ENCODE peak calls at places on chromosomes 12 and 14, in six cellular contexts. One of them, this sample, is unnamed.
A peak's percentile ranks its signal among the peaks of the same experiment; 100 is the strongest.

GRCh38 chr14:58488550-58488949 is 61.0 kb downstream of the KIAA0586 start:
- DNase-seq in brain microvascular endothelial cell: peak; percentile 49
- DNase-seq in PC-9: no peak
- DNase-seq in mucosa of descending colon: no peak
- DNase-seq in foreskin fibroblast: peak; percentile 48
- DNase-seq in lung: no peak
- DNase-seq in this sample: peak; percentile 11

GRCh38 chr14:92922883-92923743 is at the start of gene CHGA:
- DNase-seq in brain microvascular endothelial cell: peak; percentile 10
- DNase-seq in PC-9: peak; percentile 17
- DNase-seq in mucosa of descending colon: no peak
- DNase-seq in foreskin fibroblast: peak; percentile 70
- DNase-seq in lung: peak; percentile 35
- DNase-seq in this sample: peak; percentile 29

GRCh38 chr14:55446127-55446736 is 5.8 kb upstream of the TBPL2 start:
- DNase-seq in brain microvascular endothelial cell: peak; percentile 76
- DNase-seq in PC-9: peak; percentile 49
- DNase-seq in mucosa of descending colon: no peak
- DNase-seq in foreskin fibroblast: peak; percentile 89
- DNase-seq in lung: peak; percentile 65
- DNase-seq in this sample: peak; percentile 91

GRCh38 chr14:94320243-94320642 is 2.9 kb downstream of the SERPINA6 start:
- DNase-seq in brain microvascular endothelial cell: no peak
- DNase-seq in PC-9: no peak
- DNase-seq in mucosa of descending colon: no peak
- DNase-seq in foreskin fibroblast: no peak
- DNase-seq in lung: no peak
- DNase-seq in this sample: no peak

GRCh38 chr14:101738921-101739320 is 22.6 kb upstream of the PPP2R5C start:
- DNase-seq in brain microvascular endothelial cell: no peak
- DNase-seq in PC-9: no peak
- DNase-seq in mucosa of descending colon: no peak
- DNase-seq in foreskin fibroblast: no peak
- DNase-seq in lung: no peak
- DNase-seq in this sample: no peak

GRCh38 chr12:43285248-43285647 is 266.8 kb downstream of the ADAMTS20 start:
- DNase-seq in brain microvascular endothelial cell: peak; percentile 91
- DNase-seq in PC-9: no peak
- DNase-seq in mucosa of descending colon: no peak
- DNase-seq in foreskin fibroblast: peak; percentile 95
- DNase-seq in lung: no peak
- DNase-seq in this sample: peak; percentile 93

GRCh38 chr14:25003537-25003936 is 46.4 kb downstream of the STXBP6 start:
- DNase-seq in brain microvascular endothelial cell: peak; percentile 4
- DNase-seq in PC-9: no peak
- DNase-seq in mucosa of descending colon: no peak
- DNase-seq in foreskin fibroblast: peak; percentile 55
- DNase-seq in lung: no peak
- DNase-seq in this sample: peak; percentile 64

GRCh38 chr12:64450711-64451486 is 1.0 kb upstream of the TBK1 start:
- DNase-seq in brain microvascular endothelial cell: peak; percentile 13
- DNase-seq in PC-9: no peak
- DNase-seq in mucosa of descending colon: no peak
- DNase-seq in foreskin fibroblast: peak; percentile 57
- DNase-seq in lung: no peak
- DNase-seq in this sample: peak; percentile 27

GRCh38 chr14:38549549-38549948 is 293.7 kb upstream of the CLEC14A start:
- DNase-seq in brain microvascular endothelial cell: no peak
- DNase-seq in PC-9: no peak
- DNase-seq in mucosa of descending colon: no peak
- DNase-seq in foreskin fibroblast: no peak
- DNase-seq in lung: no peak
- DNase-seq in this sample: no peak

GRCh38 chr14:98855926-98856325 is 416.1 kb downstream of the BCL11B start:
- DNase-seq in brain microvascular endothelial cell: no peak
- DNase-seq in PC-9: no peak
- DNase-seq in mucosa of descending colon: no peak
- DNase-seq in foreskin fibroblast: no peak
- DNase-seq in lung: no peak
- DNase-seq in this sample: no peak

GRCh38 chr12:24364921-24365320 is 415.5 kb upstream of the SOX5 start:
- DNase-seq in brain microvascular endothelial cell: no peak
- DNase-seq in PC-9: no peak
- DNase-seq in mucosa of descending colon: no peak
- DNase-seq in foreskin fibroblast: no peak
- DNase-seq in lung: no peak
- DNase-seq in this sample: no peak

GRCh38 chr12:100566887-100567637 is 6.4 kb upstream of the GAS2L3 start:
- DNase-seq in brain microvascular endothelial cell: no peak
- DNase-seq in PC-9: no peak
- DNase-seq in mucosa of descending colon: no peak
- DNase-seq in foreskin fibroblast: peak; percentile 74
- DNase-seq in lung: peak; percentile 37
- DNase-seq in this sample: peak; percentile 14

GRCh38 chr12:98870521-98870920 is 225.4 kb downstream of the APAF1 start:
- DNase-seq in brain microvascular endothelial cell: no peak
- DNase-seq in PC-9: no peak
- DNase-seq in mucosa of descending colon: no peak
- DNase-seq in foreskin fibroblast: no peak
- DNase-seq in lung: no peak
- DNase-seq in this sample: no peak

GRCh38 chr14:94011795-94012194 is 14.3 kb upstream of the OTUB2 start:
- DNase-seq in brain microvascular endothelial cell: no peak
- DNase-seq in PC-9: no peak
- DNase-seq in mucosa of descending colon: no peak
- DNase-seq in foreskin fibroblast: peak; percentile 55
- DNase-seq in lung: no peak
- DNase-seq in this sample: peak; percentile 42

GRCh38 chr12:113003631-113004030 is 25.3 kb downstream of the OAS2 start:
- DNase-seq in brain microvascular endothelial cell: no peak
- DNase-seq in PC-9: no peak
- DNase-seq in mucosa of descending colon: no peak
- DNase-seq in foreskin fibroblast: no peak
- DNase-seq in lung: no peak
- DNase-seq in this sample: no peak

GRCh38 chr14:101072945-101073597 is 169.5 kb upstream of the RTL1 start:
- DNase-seq in brain microvascular endothelial cell: peak; percentile 98
- DNase-seq in PC-9: peak; percentile 43
- DNase-seq in mucosa of descending colon: peak; percentile 77
- DNase-seq in foreskin fibroblast: peak; percentile 97
- DNase-seq in lung: peak; percentile 29
- DNase-seq in this sample: peak; percentile 82

GRCh38 chr12:5371636-5372035 is 60.3 kb upstream of the NTF3 start:
- DNase-seq in brain microvascular endothelial cell: no peak
- DNase-seq in PC-9: no peak
- DNase-seq in mucosa of descending colon: no peak
- DNase-seq in foreskin fibroblast: no peak
- DNase-seq in lung: no peak
- DNase-seq in this sample: no peak

GRCh38 chr14:92461891-92462290 is 51.7 kb upstream of the RIN3 start:
- DNase-seq in brain microvascular endothelial cell: no peak
- DNase-seq in PC-9: no peak
- DNase-seq in mucosa of descending colon: no peak
- DNase-seq in foreskin fibroblast: no peak
- DNase-seq in lung: no peak
- DNase-seq in this sample: no peak

GRCh38 chr14:61334197-61334701 is 12.9 kb downstream of the PRKCH start:
- DNase-seq in brain microvascular endothelial cell: no peak
- DNase-seq in PC-9: no peak
- DNase-seq in mucosa of descending colon: no peak
- DNase-seq in foreskin fibroblast: no peak
- DNase-seq in lung: no peak
- DNase-seq in this sample: no peak

GRCh38 chr14:105439710-105440553 is 20.3 kb downstream of the MTA1 start:
- DNase-seq in brain microvascular endothelial cell: no peak
- DNase-seq in PC-9: no peak
- DNase-seq in mucosa of descending colon: peak; percentile 39
- DNase-seq in foreskin fibroblast: peak; percentile 24
- DNase-seq in lung: no peak
- DNase-seq in this sample: no peak

GRCh38 chr12:95096852-95097251 is 23.4 kb upstream of the NR2C1 start:
- DNase-seq in brain microvascular endothelial cell: no peak
- DNase-seq in PC-9: no peak
- DNase-seq in mucosa of descending colon: no peak
- DNase-seq in foreskin fibroblast: peak; percentile 49
- DNase-seq in lung: no peak
- DNase-seq in this sample: peak; percentile 93

GRCh38 chr12:107448198-107448597 is 237.4 kb upstream of the PWP1 start:
- DNase-seq in brain microvascular endothelial cell: peak; percentile 18
- DNase-seq in PC-9: no peak
- DNase-seq in mucosa of descending colon: no peak
- DNase-seq in foreskin fibroblast: peak; percentile 28
- DNase-seq in lung: no peak
- DNase-seq in this sample: peak; percentile 36

GRCh38 chr12:41919526-41920305 is 225.0 kb downstream of the GXYLT1 start:
- DNase-seq in brain microvascular endothelial cell: no peak
- DNase-seq in PC-9: no peak
- DNase-seq in mucosa of descending colon: no peak
- DNase-seq in foreskin fibroblast: no peak
- DNase-seq in lung: no peak
- DNase-seq in this sample: no peak

GRCh38 chr12:41923351-41923750 is 221.3 kb downstream of the GXYLT1 start:
- DNase-seq in brain microvascular endothelial cell: no peak
- DNase-seq in PC-9: no peak
- DNase-seq in mucosa of descending colon: no peak
- DNase-seq in foreskin fibroblast: no peak
- DNase-seq in lung: no peak
- DNase-seq in this sample: no peak

GRCh38 chr12:41917181-41917580 is 227.5 kb downstream of the GXYLT1 start:
- DNase-seq in brain microvascular endothelial cell: no peak
- DNase-seq in PC-9: no peak
- DNase-seq in mucosa of descending colon: no peak
- DNase-seq in foreskin fibroblast: no peak
- DNase-seq in lung: no peak
- DNase-seq in this sample: no peak

GRCh38 chr12:41917827-41918445 is 226.7 kb downstream of the GXYLT1 start:
- DNase-seq in brain microvascular endothelial cell: peak; percentile 12
- DNase-seq in PC-9: no peak
- DNase-seq in mucosa of descending colon: no peak
- DNase-seq in foreskin fibroblast: no peak
- DNase-seq in lung: no peak
- DNase-seq in this sample: no peak

GRCh38 chr12:41919025-41919424 is 225.6 kb downstream of the GXYLT1 start:
- DNase-seq in brain microvascular endothelial cell: no peak
- DNase-seq in PC-9: no peak
- DNase-seq in mucosa of descending colon: no peak
- DNase-seq in foreskin fibroblast: no peak
- DNase-seq in lung: no peak
- DNase-seq in this sample: no peak
- H3K4me3 ChIP-seq in brain microvascular endothelial cell: no peak overlapping the region
- H3K4me3 ChIP-seq in PC-9: no peak overlapping the region
- H3K4me3 ChIP-seq in mucosa of descending colon: no peak overlapping the region
- H3K4me3 ChIP-seq in foreskin fibroblast: no peak overlapping the region
- H3K4me3 ChIP-seq in lung: no peak overlapping the region
- H3K4me3 ChIP-seq in this sample: no peak overlapping the region

DNA sequence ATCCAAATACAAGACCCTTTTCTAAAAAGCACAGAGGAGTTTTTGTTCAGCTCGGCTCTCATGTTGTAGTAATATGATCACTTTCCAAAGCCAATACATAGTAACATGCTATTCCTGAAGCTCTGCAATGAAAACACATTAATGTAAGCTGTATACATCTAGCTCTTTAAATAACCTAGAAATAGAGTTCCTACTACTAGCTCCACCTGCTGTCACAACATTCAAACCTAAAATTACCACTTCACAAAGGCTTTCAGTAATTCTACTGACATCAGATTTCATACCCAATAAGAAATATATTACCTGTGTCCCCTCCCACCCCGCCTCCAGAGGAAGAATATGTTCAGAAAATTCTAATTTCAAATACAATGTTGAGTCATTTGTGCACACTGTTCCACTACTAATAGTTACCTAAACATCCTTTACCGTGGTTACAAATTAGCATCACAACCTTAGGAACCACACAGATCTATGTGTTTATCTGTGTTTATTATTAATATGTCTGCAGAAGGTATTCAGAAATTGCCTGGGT is 17.8 kb downstream of the EFCAB11 start:
- DNase-seq in brain microvascular endothelial cell: no peak
- DNase-seq in PC-9: no peak
- DNase-seq in mucosa of descending colon: no peak
- DNase-seq in foreskin fibroblast: no peak
- DNase-seq in lung: no peak
- DNase-seq in this sample: no peak
- TF ChIP-seq CTCF in brain microvascular endothelial cell: peak; percentile 20
- TF ChIP-seq CTCF in PC-9: no peak
- TF ChIP-seq CTCF in mucosa of descending colon: no peak
- TF ChIP-seq CTCF in foreskin fibroblast: peak; percentile 5
- TF ChIP-seq CTCF in lung: no peak
- TF ChIP-seq CTCF in this sample: no peak

DNA sequence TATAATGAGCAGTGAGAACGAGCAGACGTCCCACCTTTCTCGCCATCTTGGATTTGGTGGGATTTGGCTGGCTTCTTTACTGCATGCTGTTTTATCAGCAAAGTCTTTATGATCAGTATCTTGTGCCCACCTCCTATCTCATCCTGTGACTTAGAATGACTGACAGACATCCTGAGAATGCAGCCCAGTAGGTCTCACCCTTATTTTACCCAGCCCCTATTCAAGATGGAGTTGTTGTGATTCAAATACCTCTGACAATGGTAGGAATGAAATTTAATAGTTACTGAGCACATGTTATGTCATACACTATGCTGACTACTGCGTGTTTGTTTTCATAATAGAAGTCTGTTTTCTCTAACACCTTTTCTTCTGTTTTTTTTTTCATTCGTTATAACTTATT is 1.9 kb downstream of the TMTC3 start:
- DNase-seq in brain microvascular endothelial cell: no peak
- DNase-seq in PC-9: no peak
- DNase-seq in mucosa of descending colon: no peak
- DNase-seq in foreskin fibroblast: no peak
- DNase-seq in lung: no peak
- DNase-seq in this sample: no peak
- H3K4me3 ChIP-seq in brain microvascular endothelial cell: no peak overlapping the region
- H3K4me3 ChIP-seq in PC-9: no peak overlapping the region
- H3K4me3 ChIP-seq in mucosa of descending colon: no peak overlapping the region
- H3K4me3 ChIP-seq in foreskin fibroblast: no peak overlapping the region
- H3K4me3 ChIP-seq in lung: no peak overlapping the region
- H3K4me3 ChIP-seq in this sample: no peak overlapping the region

GRCh38 chr12:89529738-89530137 is 3.9 kb upstream of the POC1B start:
- DNase-seq in brain microvascular endothelial cell: peak; percentile 18
- DNase-seq in PC-9: no peak
- DNase-seq in mucosa of descending colon: no peak
- DNase-seq in foreskin fibroblast: peak; percentile 75
- DNase-seq in lung: no peak
- DNase-seq in this sample: peak; percentile 79

GRCh38 chr12:89525002-89525823 is 617 bp upstream of the GALNT4 start:
- DNase-seq in brain microvascular endothelial cell: peak; percentile 24
- DNase-seq in PC-9: no peak
- DNase-seq in mucosa of descending colon: peak; percentile 83
- DNase-seq in foreskin fibroblast: peak; percentile 54
- DNase-seq in lung: peak; percentile 36
- DNase-seq in this sample: no peak

GRCh38 chr12:89528434-89528833 is 2.6 kb upstream of the POC1B start:
- DNase-seq in brain microvascular endothelial cell: no peak
- DNase-seq in PC-9: no peak
- DNase-seq in mucosa of descending colon: no peak
- DNase-seq in foreskin fibroblast: no peak
- DNase-seq in lung: no peak
- DNase-seq in this sample: no peak

GRCh38 chr12:89524201-89525001 is at the start of gene GALNT4:
- DNase-seq in brain microvascular endothelial cell: peak; percentile 85
- DNase-seq in PC-9: peak; percentile 82
- DNase-seq in mucosa of descending colon: peak; percentile 91
- DNase-seq in foreskin fibroblast: peak; percentile 94
- DNase-seq in lung: peak; percentile 93
- DNase-seq in this sample: peak; percentile 86

GRCh38 chr12:89525824-89526770 is at the start of gene POC1B:
- DNase-seq in brain microvascular endothelial cell: peak; percentile 84
- DNase-seq in PC-9: peak; percentile 71
- DNase-seq in mucosa of descending colon: peak; percentile 90
- DNase-seq in foreskin fibroblast: peak; percentile 86
- DNase-seq in lung: peak; percentile 83
- DNase-seq in this sample: peak; percentile 71
- TF ChIP-seq CTCF in brain microvascular endothelial cell: no peak
- TF ChIP-seq CTCF in PC-9: no peak
- TF ChIP-seq CTCF in mucosa of descending colon: no peak
- TF ChIP-seq CTCF in foreskin fibroblast: no peak
- TF ChIP-seq CTCF in lung: no peak
- TF ChIP-seq CTCF in this sample: no peak

This sample was measured in fibroblast of the aortic adventitia.